ENCODE peak calls at places on chromosomes 6 and 20, in eight cellular contexts. Y is HT-29; R is activated naive CD8-positive, alpha-beta T cell treated with anti-CD3 and anti-CD28 coated beads, Interleukin-2, amount 50 U/mL, for 16 hours; C is A673; Z is epithelial cell of esophagus; O is Calu3; H is caudate nucleus; N is cerebellum. L is an unnamed sample.

GRCh38 chr6:118403036-118403435 is 145.1 kb upstream of the PLN start:
- DNase-seq in Y (no peak), R (no peak), C (no peak), Z (no peak), O (no peak), H (no peak), N (no peak), L (no peak)

GRCh38 chr6:30612687-30613248 is 4.3 kb downstream of the PPP1R10 start:
- DNase-seq in Y (no peak), R (no peak), C (peak), Z (no peak), O (no peak), H (no peak), N (no peak), L (no peak)

GRCh38 chr6:44275749-44276648 is 5.7 kb downstream of the TMEM151B start:
- DNase-seq in Y (no peak), R (no peak), C (no peak), Z (peak), O (no peak), H (no peak), N (no peak), L (no peak)

GRCh38 chr6:96391776-96392175 is 129.8 kb upstream of the UFL1 start:
- DNase-seq in Y (peak), R (no peak), C (peak), Z (peak), O (peak), H (no peak), N (peak), L (peak)

GRCh38 chr6:143270026-143270425 is 180.5 kb downstream of the ADAT2 start:
- DNase-seq in Y (no peak), R (no peak), C (no peak), Z (no peak), O (no peak), H (no peak), N (no peak), L (no peak)

GRCh38 chr6:46465294-46466165 is 25.7 kb downstream of the RCAN2 start:
- DNase-seq in Y (no peak), R (no peak), C (peak), Z (peak), O (no peak), H (no peak), N (no peak), L (no peak)

GRCh38 chr6:53301801-53302537 is 46.8 kb downstream of the ELOVL5 start:
- DNase-seq in Y (no peak), R (no peak), C (no peak), Z (peak), O (peak), H (no peak), N (no peak), L (no peak)

GRCh38 chr6:31400467-31401289 is 2.7 kb upstream of the MICA start:
- DNase-seq in Y (peak), R (peak), C (peak), Z (peak), O (peak), H (no peak), N (peak), L (peak)

GRCh38 chr6:157602521-157603288 is 220.3 kb upstream of the SNX9 start:
- DNase-seq in Y (no peak), R (no peak), C (no peak), Z (no peak), O (no peak), H (no peak), N (no peak), L (no peak)

GRCh38 chr20:62426678-62427077 is 661 bp downstream of the RBBP8NL start:
- DNase-seq in Y (peak), R (no peak), C (no peak), Z (no peak), O (peak), H (no peak), N (no peak), L (no peak)

GRCh38 chr20:20022498-20022897 is 5.3 kb downstream of the NAA20 start:
- DNase-seq in Y (no peak), R (no peak), C (no peak), Z (no peak), O (no peak), H (no peak), N (no peak), L (peak)

GRCh38 chr6:101478891-101479290 is 85.4 kb downstream of the GRIK2 start:
- DNase-seq in Y (no peak), R (no peak), C (no peak), Z (no peak), O (no peak), H (no peak), N (no peak), L (no peak)

GRCh38 chr20:48378976-48379670 is 448.7 kb downstream of the PREX1 start:
- DNase-seq in Y (no peak), R (no peak), C (no peak), Z (no peak), O (no peak), H (no peak), N (no peak), L (no peak)

GRCh38 chr6:164105705-164106104 is 691.2 kb downstream of the QKI start:
- DNase-seq in Y (no peak), R (no peak), C (no peak), Z (no peak), O (no peak), H (no peak), N (no peak), L (no peak)

GRCh38 chr20:51650685-51651134 is 108.2 kb upstream of the NFATC2 start:
- DNase-seq in Y (no peak), R (no peak), C (peak), Z (peak), O (no peak), H (no peak), N (no peak), L (no peak)

GRCh38 chr6:49553353-49553752 is 2.9 kb downstream of the C6orf141 start:
- DNase-seq in Y (peak), R (no peak), C (no peak), Z (peak), O (no peak), H (no peak), N (no peak), L (no peak)

GRCh38 chr6:24949020-24949569 is 13.3 kb upstream of the RIPOR2 start:
- DNase-seq in Y (no peak), R (no peak), C (no peak), Z (no peak), O (no peak), H (no peak), N (no peak), L (peak)

GRCh38 chr6:56156643-56157042 is 90.7 kb downstream of the COL21A1 start:
- DNase-seq in Y (no peak), R (no peak), C (no peak), Z (peak), O (peak), H (no peak), N (no peak), L (no peak)

GRCh38 chr6:158024566-158025297 is 43.1 kb downstream of the SYNJ2 start:
- DNase-seq in Y (no peak), R (no peak), C (no peak), Z (no peak), O (no peak), H (no peak), N (no peak), L (no peak)

L was measured in MM.1S.